ENCODE peak calls at places on chromosome X, in seven cellular contexts. F is HCT116, D is sigmoid colon, Q is Panc1, G is breast epithelium, L is upper lobe of left lung, T is HepG2. K is an unnamed sample.
A peak's percentile ranks its signal among the peaks of the same experiment; 100 is the strongest.

GRCh38 chrX:68732906-68733493 is 85.5 kb downstream of the STARD8 start:
- DNase-seq in F (peak; percentile 35), D (peak; percentile 78), Q (no peak), G (no peak), L (peak; percentile 63), T (peak; percentile 19), K (no peak)

GRCh38 chrX:10884246-10884645 is 226.9 kb upstream of the HCCS start:
- DNase-seq in F (no peak), D (no peak), Q (no peak), G (no peak), L (no peak), T (no peak), K (no peak)

GRCh38 chrX:35665311-35665710 is 132.8 kb upstream of the MAGEB16 start:
- DNase-seq in F (no peak), D (no peak), Q (no peak), G (no peak), L (no peak), T (no peak), K (no peak)

GRCh38 chrX:41045960-41046567 is 39.2 kb upstream of the USP9X start:
- DNase-seq in F (no peak), D (peak; percentile 73), Q (no peak), G (no peak), L (no peak), T (no peak), K (no peak)

GRCh38 chrX:20284444-20284843 is 17.7 kb upstream of the RPS6KA3 start:
- DNase-seq in F (no peak), D (no peak), Q (no peak), G (no peak), L (no peak), T (no peak), K (no peak)

GRCh38 chrX:96417695-96418094 is 266.9 kb upstream of the DIAPH2 start:
- DNase-seq in F (no peak), D (no peak), Q (no peak), G (no peak), L (no peak), T (no peak), K (no peak)

GRCh38 chrX:150303386-150304097 is 59.6 kb upstream of the MAMLD1 start:
- DNase-seq in F (no peak), D (no peak), Q (no peak), G (no peak), L (no peak), T (no peak), K (no peak)

GRCh38 chrX:143306991-143307965 is 210.0 kb downstream of the SPANXN3 start:
- DNase-seq in F (no peak), D (no peak), Q (no peak), G (no peak), L (no peak), T (no peak), K (no peak)

GRCh38 chrX:134669378-134670098 is 11.3 kb upstream of the PLAC1 start:
- DNase-seq in F (no peak), D (peak; percentile 66), Q (no peak), G (no peak), L (peak; percentile 21), T (no peak), K (no peak)

GRCh38 chrX:74535211-74535621 is 79.2 kb downstream of the RLIM start:
- DNase-seq in F (peak; percentile 21), D (no peak), Q (no peak), G (no peak), L (peak; percentile 24), T (peak; percentile 16), K (peak; percentile 67)

GRCh38 chrX:18793601-18794089 is 86.2 kb downstream of the PPEF1 start:
- DNase-seq in F (no peak), D (no peak), Q (no peak), G (no peak), L (no peak), T (peak; percentile 1), K (no peak)

GRCh38 chrX:34918091-34918736 is 24.4 kb upstream of the FAM47B start:
- DNase-seq in F (no peak), D (no peak), Q (no peak), G (no peak), L (no peak), T (no peak), K (no peak)

GRCh38 chrX:44843318-44843702 is 511 bp upstream of the DUSP21 start:
- DNase-seq in F (no peak), D (no peak), Q (peak; percentile 24), G (no peak), L (no peak), T (no peak), K (no peak)

GRCh38 chrX:96715412-96715940 is 30.8 kb downstream of the DIAPH2 start:
- DNase-seq in F (no peak), D (no peak), Q (no peak), G (no peak), L (no peak), T (no peak), K (no peak)

GRCh38 chrX:21440911-21441310 is 66.7 kb downstream of the CNKSR2 start:
- DNase-seq in F (no peak), D (no peak), Q (no peak), G (no peak), L (no peak), T (no peak), K (no peak)

GRCh38 chrX:2913118-2913517 is 16.0 kb downstream of the ARSD start:
- DNase-seq in F (no peak), D (no peak), Q (no peak), G (no peak), L (no peak), T (no peak), K (no peak)
- TF ChIP-seq CTCF in F (no peak), D (no peak), Q (peak; percentile 46), G (no peak), L (no peak), T (peak; percentile 21), K (no peak)

DNA sequence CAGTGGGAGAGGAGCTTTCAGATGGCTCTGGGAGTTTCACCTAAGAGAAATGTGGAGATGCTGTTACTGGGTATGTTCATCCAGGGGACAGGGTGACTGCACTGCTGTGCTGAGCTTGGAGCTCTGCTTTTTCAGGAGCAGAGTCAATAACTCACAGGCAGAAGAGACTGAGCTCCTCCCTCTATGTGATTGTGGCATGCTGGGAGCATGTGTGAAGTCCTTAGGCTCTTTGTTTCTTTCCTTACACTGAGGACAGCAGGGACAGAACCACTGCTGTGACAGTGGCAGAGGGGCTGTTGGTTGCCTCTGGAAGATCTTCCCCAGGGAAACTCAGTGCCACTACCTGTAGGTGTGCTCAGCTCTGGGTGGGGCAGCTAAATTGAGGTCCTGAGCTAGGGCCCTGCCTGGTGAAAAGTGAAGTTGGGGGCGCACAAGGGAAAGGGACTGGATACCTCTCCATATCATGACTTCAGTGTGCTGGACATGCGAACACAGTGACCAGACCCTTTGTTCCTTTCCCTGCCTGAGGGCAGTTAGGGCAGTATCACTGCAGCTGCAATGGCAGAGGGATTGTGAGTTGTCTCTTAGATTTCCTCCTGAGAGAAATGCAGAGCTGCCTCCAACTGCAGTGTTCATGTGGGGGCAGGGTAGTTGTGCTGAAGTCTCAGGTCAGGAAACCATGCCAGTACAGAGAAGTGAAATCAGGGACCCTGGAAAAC is 156.7 kb downstream of the TENT5D start:
- DNase-seq in F (no peak), D (no peak), Q (no peak), G (no peak), L (no peak), T (no peak), K (no peak)
- H3K27ac ChIP-seq in F (no peak overlapping the region), D (no peak overlapping the region), Q (no peak overlapping the region), G (no peak overlapping the region), L (no peak overlapping the region), T (no peak overlapping the region), K (no peak overlapping the region)

GRCh38 chrX:118872102-118872566 is 48.5 kb downstream of the ZCCHC12 start:
- DNase-seq in F (no peak), D (peak; percentile 70), Q (no peak), G (no peak), L (peak; percentile 46), T (no peak), K (no peak)
- TF ChIP-seq POLR2AphosphoS5 in F (no peak), D (peak; percentile 41), Q (no peak), G (no peak), L (no peak), T (no peak), K (no peak)

GRCh38 chrX:30280428-30280827 is 28.8 kb downstream of the NR0B1 start:
- DNase-seq in F (no peak), D (no peak), Q (no peak), G (no peak), L (no peak), T (no peak), K (no peak)

GRCh38 chrX:30278365-30278764 is 30.8 kb downstream of the NR0B1 start:
- DNase-seq in F (no peak), D (no peak), Q (no peak), G (no peak), L (no peak), T (no peak), K (no peak)

GRCh38 chrX:30270639-30271038 is 23.7 kb downstream of the MAGEB1 start:
- DNase-seq in F (no peak), D (no peak), Q (no peak), G (no peak), L (no peak), T (no peak), K (no peak)

DNA sequence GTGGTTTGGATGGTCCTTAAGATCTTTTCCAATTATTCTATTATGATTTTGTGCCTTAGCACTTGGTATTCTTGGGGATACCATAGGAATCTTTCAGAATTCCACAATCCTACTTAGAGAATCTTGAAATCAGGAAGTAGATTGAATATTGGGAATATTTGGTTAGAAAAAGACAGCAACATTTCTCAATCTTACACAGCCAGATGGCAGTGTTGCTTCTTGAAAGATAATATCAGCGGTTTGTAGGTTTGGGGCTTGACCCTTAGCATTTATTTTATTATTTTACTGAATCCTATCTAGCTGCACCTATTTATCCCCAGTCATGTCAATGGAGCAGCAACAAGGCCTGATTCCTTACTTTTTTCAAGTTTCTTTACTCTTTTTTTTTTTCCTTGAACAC is 28.6 kb downstream of the MAGEB1 start:
- DNase-seq in F (peak; percentile 15), D (no peak), Q (no peak), G (no peak), L (no peak), T (no peak), K (no peak)
- TF ChIP-seq CTCF in F (peak; percentile 61), D (no peak), Q (peak; percentile 6), G (no peak), L (no peak), T (peak; percentile 39), K (peak; percentile 31)

DNA sequence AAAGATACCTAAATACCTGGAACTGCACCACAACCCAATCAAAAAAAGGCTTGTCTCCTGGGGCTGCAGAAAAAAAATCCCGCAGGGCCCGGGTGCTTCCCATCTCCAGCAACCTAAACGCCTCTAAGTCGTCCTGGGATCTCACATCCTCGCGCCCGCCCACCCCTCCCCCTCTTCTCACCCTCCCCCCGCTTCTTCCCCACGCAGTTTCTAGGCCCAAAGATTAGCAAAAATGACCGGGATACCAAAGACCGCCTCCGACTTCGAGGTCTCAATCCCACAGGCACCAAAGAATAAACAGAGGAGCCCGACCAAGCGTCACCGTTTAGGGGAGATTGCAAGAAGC is 643 bp downstream of the ATRX start:
- DNase-seq in F (no peak), D (no peak), Q (no peak), G (no peak), L (no peak), T (no peak), K (no peak)
- H3K27ac ChIP-seq in F (no peak overlapping the region), D (peak overlapping the region; percentile 89), Q (peak overlapping the region; percentile 79), G (peak overlapping the region; percentile 95), L (peak overlapping the region; percentile 92), T (peak overlapping the region; percentile 95), K (peak overlapping the region; percentile 86)

K was measured in vagina.